ENCODE peak calls at places on chromosome 21, in five cellular contexts. C, D, A, Z and E are unnamed samples.

GRCh38 chr21:35423694-35424093 is 374.6 kb upstream of the RUNX1 start:
- DNase-seq in A (no peak), Z (no peak), D (no peak), C (no peak), E (no peak)

GRCh38 chr21:29078884-29079765 is 5.7 kb upstream of the CCT8 start:
- DNase-seq in A (peak; percentile 66), Z (no peak), D (no peak), C (no peak), E (peak; percentile 75)

GRCh38 chr21:31514598-31514997 is 144.9 kb upstream of the SOD1 start:
- DNase-seq in D (no peak), Z (no peak), C (no peak), A (no peak), E (no peak)

GRCh38 chr21:29176721-29177120 is 46.3 kb downstream of the MAP3K7CL start:
- DNase-seq in C (no peak), Z (no peak), A (no peak), D (no peak), E (no peak)

GRCh38 chr21:26041441-26042180 is 129.0 kb downstream of the APP start:
- DNase-seq in D (no peak), Z (no peak), A (no peak), C (peak; percentile 54), E (no peak)

GRCh38 chr21:35190201-35190701 is 141.1 kb upstream of the RUNX1 start:
- DNase-seq in A (no peak), Z (no peak), C (peak; percentile 77), D (no peak), E (no peak)

GRCh38 chr21:34181418-34181817 is 108.0 kb downstream of the MRPS6 start:
- DNase-seq in A (no peak), C (no peak), Z (no peak), D (no peak), E (no peak)

GRCh38 chr21:41196990-41197389 is 29.0 kb downstream of the BACE2 start:
- DNase-seq in Z (no peak), D (no peak), C (no peak), A (no peak), E (no peak)

GRCh38 chr21:34875830-34876229 is 173.3 kb downstream of the RUNX1 start:
- DNase-seq in C (no peak), A (no peak), Z (no peak), D (no peak), E (no peak)

GRCh38 chr21:18759751-18760161 is 356.2 kb upstream of the TMPRSS15 start:
- DNase-seq in C (no peak), Z (no peak), D (no peak), A (no peak), E (no peak)

GRCh38 chr21:39612233-39613028 is at the start of gene B3GALT5:
- DNase-seq in A (no peak), Z (no peak), C (no peak), D (no peak), E (no peak)

GRCh38 chr21:41045534-41046268 is 122.3 kb upstream of the BACE2 start:
- DNase-seq in C (no peak), A (no peak), Z (no peak), D (no peak), E (peak; percentile 9)

GRCh38 chr21:42361286-42361685 is 5.0 kb downstream of the TFF1 start:
- DNase-seq in C (no peak), A (no peak), Z (no peak), D (peak; percentile 31), E (no peak)

GRCh38 chr21:42358261-42358660 is 7.5 kb upstream of the TFF2 start:
- DNase-seq in C (no peak), A (no peak), Z (no peak), D (peak; percentile 13), E (no peak)

GRCh38 chr21:42362198-42362597 is 4.1 kb downstream of the TFF1 start:
- DNase-seq in D (no peak), A (no peak), Z (no peak), C (no peak), E (no peak)

GRCh38 chr21:42358937-42359336 is 7.4 kb downstream of the TFF1 start:
- DNase-seq in A (no peak), C (no peak), Z (no peak), D (peak; percentile 20), E (no peak)

GRCh38 chr21:42360317-42360716 is 6.0 kb downstream of the TFF1 start:
- DNase-seq in A (peak; percentile 26), D (peak; percentile 26), Z (no peak), C (no peak), E (peak; percentile 55)
- TF ChIP-seq CTCF in A (peak; percentile 58), D (no peak), Z (no peak), C (no peak), E (peak; percentile 45)

DNA sequence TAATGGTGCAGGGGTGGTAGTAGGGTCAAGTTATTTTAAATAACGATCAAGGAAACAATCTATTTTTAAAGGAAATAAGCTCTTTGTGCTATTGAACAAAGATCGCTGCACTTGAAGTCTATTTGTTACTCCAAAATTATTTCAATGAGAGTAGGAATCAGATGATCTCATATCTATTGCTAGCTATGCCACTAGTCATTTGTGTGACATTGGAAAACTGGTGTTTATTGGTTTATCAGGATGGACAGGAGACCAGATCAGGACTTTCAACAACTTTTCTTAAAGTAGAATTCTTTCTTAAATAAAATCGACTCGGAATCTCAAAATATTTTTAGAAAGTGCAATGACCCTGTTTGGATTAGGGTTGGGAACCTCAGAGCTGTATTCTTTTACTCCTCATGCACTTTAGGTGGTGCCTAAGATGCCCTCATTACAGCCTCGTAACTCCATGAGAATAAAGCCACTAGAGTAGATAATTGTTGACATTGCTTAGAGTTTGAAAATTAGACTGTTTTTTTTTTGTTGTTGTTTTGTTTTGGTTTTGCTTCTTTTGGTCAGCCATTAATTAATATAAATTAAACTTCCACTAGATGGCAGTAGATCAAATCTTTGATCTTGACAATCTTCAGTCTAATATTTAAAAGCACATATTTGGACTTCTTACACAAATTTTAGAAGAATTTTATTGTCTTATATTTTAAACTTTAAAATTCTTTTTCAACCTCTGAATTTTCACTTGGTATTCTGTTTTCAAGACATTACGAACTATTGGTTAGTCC is 352.4 kb downstream of the USP25 start:
- DNase-seq in Z (no peak), C (no peak), A (peak; percentile 43), D (no peak), E (no peak)
- TF ChIP-seq CTCF in Z (peak; percentile 60), C (peak; percentile 56), A (peak; percentile 79), D (peak; percentile 43), E (peak; percentile 57)

DNA sequence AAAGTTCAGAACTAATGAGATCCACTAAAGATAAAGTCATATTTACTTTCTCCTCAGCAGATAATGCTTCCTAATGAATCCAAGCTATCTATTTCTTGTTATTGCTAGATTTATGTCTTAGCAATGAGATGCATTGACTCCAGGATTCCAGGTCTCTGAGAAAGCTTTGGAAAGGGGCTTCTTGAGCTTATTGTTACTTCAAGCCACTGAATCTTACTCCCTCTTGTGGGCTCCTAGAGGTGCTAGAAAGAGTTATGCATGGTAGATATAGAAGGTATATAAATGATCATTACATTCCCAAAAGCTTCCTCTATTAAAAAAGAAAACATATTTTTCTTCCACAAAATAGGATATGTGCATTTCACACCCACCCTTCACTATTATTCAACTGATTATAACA is 246.4 kb upstream of the ADAMTS5 start:
- DNase-seq in C (no peak), Z (no peak), A (no peak), D (no peak), E (no peak)
- TF ChIP-seq CTCF in C (no peak), Z (peak; percentile 48), A (no peak), D (no peak), E (no peak)

GRCh38 chr21:46323710-46324389 is at the start of the genes C21orf58 and PCNT:
- DNase-seq in C (peak; percentile 98), A (peak; percentile 98), Z (peak; percentile 98), D (peak; percentile 98), E (peak; percentile 97)

GRCh38 chr21:46323227-46323709 is 402 bp downstream of the C21orf58 start:
- DNase-seq in Z (no peak), A (peak; percentile 58), D (no peak), C (no peak), E (peak; percentile 36)

GRCh38 chr21:46326110-46326703 is 2.3 kb downstream of the PCNT start:
- DNase-seq in D (no peak), Z (no peak), A (no peak), C (no peak), E (no peak)

GRCh38 chr21:46324390-46325072 is 575 bp downstream of the PCNT start:
- DNase-seq in C (peak; percentile 93), Z (peak; percentile 87), A (peak; percentile 90), D (peak; percentile 95), E (peak; percentile 83)

GRCh38 chr21:46325073-46325912 is 1.3 kb downstream of the PCNT start:
- DNase-seq in Z (peak; percentile 42), C (peak; percentile 58), A (peak; percentile 60), D (no peak), E (peak; percentile 43)
- TF ChIP-seq CTCF in Z (peak; percentile 51), C (no peak), A (peak; percentile 43), D (no peak), E (no peak)

GRCh38 chr21:36965720-36966065 is 776 bp downstream of the HLCS start:
- DNase-seq in Z (no peak), D (no peak), A (no peak), C (no peak), E (no peak)
- TF ChIP-seq CTCF in Z (no peak), D (no peak), A (no peak), C (no peak), E (no peak)

GRCh38 chr21:45102391-45102932 is 28.1 kb downstream of the ADARB1 start:
- DNase-seq in Z (no peak), A (peak; percentile 36), C (peak; percentile 76), D (no peak), E (no peak)
- TF ChIP-seq CTCF in Z (peak; percentile 61), A (peak; percentile 63), C (peak; percentile 67), D (no peak), E (peak; percentile 56)

GRCh38 chr21:17688912-17689874 is 76.5 kb upstream of the BTG3 start:
- DNase-seq in C (peak; percentile 46), A (peak; percentile 44), Z (peak; percentile 23), D (peak; percentile 52), E (peak; percentile 72)
- TF ChIP-seq CTCF in C (peak; percentile 36), A (peak; percentile 77), Z (no peak), D (peak; percentile 27), E (peak; percentile 36)

DNA sequence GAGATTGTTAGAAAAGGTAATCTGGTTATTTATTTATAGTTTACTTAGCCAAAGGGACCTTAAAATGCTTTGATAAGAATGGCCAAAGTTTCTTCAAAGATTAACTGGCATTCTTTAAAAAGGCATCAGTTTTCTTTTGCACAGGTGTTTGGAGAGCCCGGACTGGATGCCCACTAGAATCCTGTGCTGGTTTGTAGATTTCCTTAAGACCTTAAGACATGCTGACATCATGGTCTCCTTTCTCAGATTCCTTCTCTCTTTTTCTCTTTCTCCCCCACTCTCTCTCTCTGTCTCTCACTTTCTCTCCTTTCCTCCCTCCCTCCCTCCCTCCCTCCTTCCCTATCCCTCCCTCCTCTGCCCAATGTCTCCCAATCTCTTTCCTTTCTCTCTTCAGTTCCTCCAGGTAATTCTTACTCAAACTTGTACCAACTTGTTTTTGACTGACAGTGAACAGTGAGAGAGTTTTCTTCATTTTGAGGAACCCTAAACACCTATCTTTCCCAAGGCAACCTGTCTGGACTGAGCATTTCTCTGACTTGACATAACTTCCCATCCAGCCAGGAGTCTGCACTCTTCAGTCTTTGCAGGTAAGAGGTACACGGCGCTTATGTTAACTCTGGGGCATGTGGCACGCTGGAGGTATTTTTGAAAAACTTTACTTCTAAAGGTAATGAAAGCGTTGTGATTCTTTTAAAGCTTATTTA is at the start of gene KCNJ15:
- DNase-seq in A (no peak), C (no peak), Z (no peak), D (no peak), E (no peak)
- TF ChIP-seq CTCF in A (no peak), C (no peak), Z (no peak), D (no peak), E (no peak)

GRCh38 chr21:21921410-21922232 is 923.4 kb downstream of the NCAM2 start:
- DNase-seq in C (peak; percentile 7), A (peak; percentile 5), Z (no peak), D (no peak), E (peak; percentile 1)
- TF ChIP-seq CTCF in C (peak; percentile 68), A (peak; percentile 72), Z (peak; percentile 57), D (peak; percentile 15), E (peak; percentile 44)